ENCODE peak calls at places on chromosomes 2 and 18, in nine cellular contexts. B, P, T, K, A, J, G, I and F are unnamed samples.
A peak's percentile ranks its signal among the peaks of the same experiment; 100 is the strongest.

GRCh38 chr2:227191367-227191766 is 26.9 kb downstream of the COL4A3 start:
- DNase-seq in B (no peak), P (no peak), T (no peak), K (no peak), A (no peak), J (no peak), G (peak; percentile 57), I (peak; percentile 14), F (peak; percentile 89)

GRCh38 chr2:99496021-99496420 is 6.2 kb upstream of the REV1 start:
- DNase-seq in B (no peak), P (no peak), T (no peak), K (no peak), A (no peak), J (no peak), G (no peak), I (no peak), F (no peak)

GRCh38 chr2:63790491-63790890 is 51.2 kb upstream of the UGP2 start:
- DNase-seq in B (no peak), P (no peak), T (no peak), K (no peak), A (no peak), J (no peak), G (no peak), I (no peak), F (no peak)

GRCh38 chr2:236974752-236975151 is 110.9 kb upstream of the COPS8 start:
- DNase-seq in B (no peak), P (no peak), T (no peak), K (no peak), A (no peak), J (no peak), G (no peak), I (no peak), F (no peak)

GRCh38 chr2:154849482-154849881 is 151.0 kb downstream of the KCNJ3 start:
- DNase-seq in B (no peak), P (no peak), T (no peak), K (no peak), A (no peak), J (no peak), G (no peak), I (no peak), F (no peak)

GRCh38 chr2:209472871-209473270 is 49.0 kb downstream of the MAP2 start:
- DNase-seq in B (no peak), P (no peak), T (no peak), K (no peak), A (no peak), J (no peak), G (peak; percentile 36), I (no peak), F (no peak)

GRCh38 chr2:207481924-207482323 is 47.8 kb upstream of the CREB1 start:
- DNase-seq in B (no peak), P (no peak), T (no peak), K (peak; percentile 33), A (no peak), J (no peak), G (no peak), I (no peak), F (no peak)

GRCh38 chr18:44681039-44681595 is 429 bp downstream of the SETBP1 start:
- DNase-seq in B (no peak), P (no peak), T (no peak), K (no peak), A (no peak), J (peak; percentile 1), G (no peak), I (no peak), F (no peak)

GRCh38 chr2:238817382-238817781 is 30.5 kb upstream of the TWIST2 start:
- DNase-seq in B (no peak), P (no peak), T (no peak), K (no peak), A (no peak), J (no peak), G (no peak), I (no peak), F (no peak)

GRCh38 chr2:202423139-202423538 is 47.0 kb downstream of the BMPR2 start:
- DNase-seq in B (no peak), P (no peak), T (no peak), K (no peak), A (no peak), J (no peak), G (no peak), I (no peak), F (no peak)

GRCh38 chr2:202418027-202418426 is 41.9 kb downstream of the BMPR2 start:
- DNase-seq in B (no peak), P (no peak), T (no peak), K (no peak), A (no peak), J (no peak), G (no peak), I (no peak), F (no peak)

DNA sequence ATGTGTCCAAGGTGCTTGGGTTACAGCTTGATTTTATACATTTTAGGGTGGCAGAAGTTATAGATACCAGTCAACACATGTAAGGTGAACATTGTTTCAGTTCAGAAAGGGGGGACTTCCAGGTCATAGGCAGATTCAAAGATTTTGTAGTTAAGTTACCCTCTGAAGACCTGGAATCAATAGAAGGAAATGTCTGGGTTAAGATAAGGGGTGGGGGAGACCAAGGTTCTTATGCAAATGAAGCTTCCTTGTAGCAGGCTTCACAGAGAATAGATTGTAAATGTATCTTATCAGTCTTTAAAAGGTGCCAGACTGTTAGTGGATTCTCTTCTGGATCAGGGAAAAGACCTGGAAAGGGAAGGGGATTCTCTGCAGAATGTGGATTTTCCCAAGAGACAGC is 42.4 kb downstream of the BMPR2 start:
- DNase-seq in B (no peak), P (no peak), T (no peak), K (no peak), A (no peak), J (no peak), G (no peak), I (no peak), F (no peak)
- H3K4me3 ChIP-seq in B (no peak overlapping the region), P (no peak overlapping the region), T (no peak overlapping the region), K (no peak overlapping the region), A (no peak overlapping the region), J (no peak overlapping the region), G (no peak overlapping the region), I (no peak overlapping the region), F (no peak overlapping the region)

GRCh38 chr2:184067502-184067901 is 530.8 kb upstream of the ZNF804A start:
- DNase-seq in B (no peak), P (no peak), T (no peak), K (no peak), A (no peak), J (peak; percentile 19), G (no peak), I (no peak), F (no peak)
- TF ChIP-seq CTCF in B (no peak), P (no peak), T (no peak), K (no peak), A (peak; percentile 24), J (peak; percentile 78), G (peak; percentile 16), I (no peak), F (no peak)

DNA sequence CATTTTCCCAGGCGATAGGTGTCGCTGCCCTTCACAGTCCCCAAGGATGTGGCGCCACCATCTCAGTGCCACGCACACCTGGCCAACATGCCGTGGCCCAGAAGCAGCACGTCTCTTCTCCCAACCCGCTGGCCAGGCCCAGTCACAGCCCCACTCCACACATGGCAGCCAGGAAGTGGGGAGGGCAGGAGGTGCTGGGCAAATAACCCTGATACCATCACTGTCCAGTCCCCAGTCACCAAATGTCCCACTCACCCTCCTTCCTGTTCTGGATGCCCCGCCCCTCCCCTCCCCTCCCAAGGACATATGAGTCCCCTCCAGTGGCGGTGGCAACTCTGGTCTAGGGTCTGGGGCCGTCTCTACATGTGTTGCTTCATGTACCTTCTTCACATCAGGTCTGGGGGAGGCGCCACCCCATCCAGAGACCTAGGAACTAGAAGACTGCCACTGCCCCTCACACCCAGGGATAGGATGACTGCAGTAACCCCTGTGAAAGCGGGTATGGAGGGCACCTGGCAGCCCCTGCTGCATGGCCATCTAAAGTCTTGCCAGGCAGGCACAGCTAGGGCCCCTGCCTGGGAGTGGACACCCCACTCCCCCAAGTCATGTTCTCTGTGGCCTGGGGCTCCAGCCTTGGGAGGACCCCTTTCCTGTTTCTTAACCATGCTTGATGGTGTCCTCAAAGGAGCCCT is 7.3 kb upstream of the CAPN10 start:
- DNase-seq in B (no peak), P (no peak), T (no peak), K (no peak), A (no peak), J (no peak), G (no peak), I (no peak), F (no peak)
- H3K4me3 ChIP-seq in B (no peak overlapping the region), P (no peak overlapping the region), T (no peak overlapping the region), K (no peak overlapping the region), A (no peak overlapping the region), J (no peak overlapping the region), G (no peak overlapping the region), I (no peak overlapping the region), F (no peak overlapping the region)

GRCh38 chr2:190178066-190178722 is 115.7 kb upstream of the MSTN start:
- DNase-seq in B (no peak), P (no peak), T (no peak), K (no peak), A (no peak), J (no peak), G (no peak), I (no peak), F (no peak)

GRCh38 chr2:190179754-190180312 is 117.3 kb upstream of the MSTN start:
- DNase-seq in B (no peak), P (no peak), T (no peak), K (no peak), A (no peak), J (no peak), G (no peak), I (no peak), F (no peak)

GRCh38 chr2:190182071-190182524 is 119.6 kb upstream of the MSTN start:
- DNase-seq in B (no peak), P (no peak), T (no peak), K (no peak), A (no peak), J (peak; percentile 21), G (no peak), I (no peak), F (no peak)

GRCh38 chr2:190181066-190181681 is 118.6 kb upstream of the MSTN start:
- DNase-seq in B (no peak), P (no peak), T (no peak), K (no peak), A (no peak), J (no peak), G (no peak), I (no peak), F (no peak)

DNA sequence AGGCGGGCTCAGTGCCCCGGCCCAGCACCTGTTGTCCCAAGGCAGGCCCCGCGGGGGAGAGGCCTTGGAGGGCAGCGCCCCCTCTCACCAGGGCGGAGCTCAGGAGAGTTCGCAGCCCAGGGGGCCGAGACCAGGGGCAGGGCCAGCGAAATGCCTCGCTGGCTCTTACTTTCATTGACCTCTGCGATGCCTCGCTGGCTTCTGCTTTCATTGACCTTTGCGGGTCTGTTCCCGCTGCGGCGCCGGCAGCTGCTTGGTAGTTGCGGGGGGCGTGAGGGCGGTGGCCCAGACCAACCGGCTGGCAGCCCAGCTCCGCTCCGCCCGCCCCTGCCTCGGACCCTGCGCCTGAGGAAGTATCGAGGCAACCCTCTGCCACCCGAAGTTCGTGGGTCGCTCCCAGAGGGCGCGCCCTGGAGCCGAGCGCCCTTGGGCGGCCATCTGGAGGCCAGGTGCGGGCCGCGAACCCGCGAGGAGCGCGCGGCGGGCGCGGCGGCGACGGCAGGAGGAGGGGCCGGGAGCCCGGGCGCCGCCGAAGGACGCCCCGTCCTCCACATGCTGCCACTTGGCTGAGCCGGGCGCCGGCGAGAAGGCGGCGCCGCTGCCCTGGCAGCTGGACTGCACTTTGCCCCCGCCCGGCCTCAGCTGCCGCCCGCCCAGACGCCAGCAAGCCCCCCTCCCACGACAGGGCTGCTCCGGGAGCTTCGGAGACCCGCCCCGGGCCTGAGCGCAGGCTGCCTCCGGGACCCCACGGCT is 118.0 kb upstream of the MSTN start:
- DNase-seq in B (peak; percentile 30), P (no peak), T (no peak), K (peak; percentile 73), A (no peak), J (peak; percentile 22), G (no peak), I (peak; percentile 86), F (no peak)
- TF ChIP-seq CTCF in B (no peak), P (peak; percentile 39), T (no peak), K (peak; percentile 67), A (peak; percentile 82), J (peak; percentile 63), G (peak; percentile 52), I (peak; percentile 80), F (peak; percentile 56)